ENCODE peak calls at places on chromosomes 7 and 10, in six cellular contexts. L is neuronal stem cell, M is left ventricle myocardium inferior, Y is ovary, S is cardiac muscle cell, E is mesenchymal stem cell. U is an unnamed sample. For H3K9me3, the result is how much of the 10 kb centered on the place peaks cover.

GRCh38 chr10:126373137-126373536 is 15.1 kb downstream of the ADAM12 start:
- DNase-seq in Y (peak), M (no peak), L (no peak), E (no peak), S (no peak), U (peak)

GRCh38 chr7:103752995-103753394 is 236.5 kb downstream of the RELN start:
- DNase-seq in E (no peak), L (no peak), S (no peak), M (no peak), Y (no peak), U (no peak)

GRCh38 chr7:127803626-127804025 is 151.6 kb downstream of the SND1 start:
- DNase-seq in M (no peak), L (no peak), S (no peak), Y (no peak), E (no peak), U (no peak)

GRCh38 chr10:45154481-45154880 is 153.8 kb downstream of the ZNF22 start:
- DNase-seq in M (no peak), S (no peak), Y (no peak), L (no peak), E (no peak), U (no peak)

GRCh38 chr7:22665816-22666375 is 61.1 kb upstream of the IL6 start:
- DNase-seq in M (no peak), L (no peak), S (no peak), E (no peak), Y (no peak), U (no peak)

GRCh38 chr7:27802977-27803376 is 63.0 kb downstream of the TAX1BP1 start:
- DNase-seq in S (no peak), M (no peak), L (no peak), E (no peak), Y (no peak), U (no peak)

GRCh38 chr10:29613791-29614190 is 21.0 kb downstream of the SVIL start:
- DNase-seq in E (no peak), L (no peak), S (no peak), M (no peak), Y (no peak), U (no peak)

GRCh38 chr7:138979988-138980574 is 1.1 kb downstream of the KIAA1549 start:
- DNase-seq in M (no peak), S (peak), E (peak), L (no peak), Y (no peak), U (no peak)

GRCh38 chr10:58237014-58237830 is 30.5 kb downstream of the IPMK start:
- DNase-seq in Y (no peak), L (no peak), S (no peak), E (peak), M (no peak), U (no peak)

GRCh38 chr10:87585565-87586514 is 73.8 kb upstream of the PAPSS2 start:
- DNase-seq in M (no peak), L (no peak), Y (no peak), E (peak), S (peak), U (peak)

GRCh38 chr7:98167653-98168052 is 43.6 kb upstream of the BHLHA15 start:
- DNase-seq in Y (no peak), S (no peak), E (no peak), L (no peak), M (no peak), U (no peak)

GRCh38 chr10:22027666-22028238 is 24.2 kb upstream of the DNAJC1 start:
- DNase-seq in Y (no peak), S (no peak), E (no peak), L (no peak), M (no peak), U (no peak)

DNA sequence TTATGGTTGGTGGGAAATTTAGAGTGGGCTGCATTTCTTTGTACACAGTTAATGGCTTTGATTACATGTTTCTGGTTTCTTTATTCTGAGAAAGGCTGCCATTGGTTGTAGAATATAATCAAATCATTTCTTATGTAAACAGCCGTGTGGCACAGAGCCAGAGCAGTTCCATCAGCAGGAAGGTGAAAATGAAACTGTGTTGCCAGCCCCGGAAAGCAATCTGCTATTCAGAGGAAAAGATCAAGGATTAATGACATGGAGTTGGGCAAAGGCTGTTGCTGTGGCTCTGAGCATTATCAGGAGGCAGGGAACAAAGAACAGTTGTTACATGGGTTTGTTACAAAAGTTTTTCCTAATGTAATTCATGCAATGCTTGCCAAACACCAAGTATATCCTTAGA is 74.2 kb upstream of the ZNF716 start:
- DNase-seq in L (no peak), Y (no peak), E (no peak), S (no peak), M (no peak), U (no peak)
- H3K9me3 ChIP-seq in L (under half), Y (under half), E (under half), S (under half), M (under half), U (under half)

GRCh38 chr10:1531883-1532597 is 205.3 kb downstream of the ADARB2 start:
- DNase-seq in Y (no peak), L (no peak), M (no peak), S (no peak), E (no peak), U (no peak)

GRCh38 chr10:1532636-1533035 is 204.7 kb downstream of the ADARB2 start:
- DNase-seq in M (no peak), E (no peak), Y (no peak), S (no peak), L (no peak), U (no peak)

GRCh38 chr10:1536341-1536740 is 201.0 kb downstream of the ADARB2 start:
- DNase-seq in L (no peak), M (no peak), S (no peak), Y (no peak), E (no peak), U (peak)

GRCh38 chr10:1535337-1535957 is 201.9 kb downstream of the ADARB2 start:
- DNase-seq in Y (no peak), M (no peak), S (no peak), E (no peak), L (no peak), U (peak)

DNA sequence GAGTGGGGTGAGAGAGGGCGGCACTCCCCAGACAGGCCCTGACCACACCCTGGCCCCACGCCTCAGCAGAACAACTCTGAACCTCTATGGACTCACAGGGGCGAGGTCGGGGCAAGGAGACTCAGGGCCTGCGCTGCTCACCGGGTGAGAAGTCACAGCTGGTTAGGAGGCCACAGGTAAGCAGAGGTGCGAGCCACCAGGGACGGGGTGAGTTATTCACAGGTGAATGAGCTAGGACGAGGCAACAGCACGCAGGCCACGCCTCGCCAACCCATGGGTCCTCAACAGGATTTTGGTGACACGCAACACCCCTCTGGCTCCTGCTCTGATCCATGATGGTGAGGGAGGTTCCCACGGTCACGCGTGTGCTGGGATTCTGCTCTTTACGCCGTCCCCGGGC is 202.5 kb downstream of the ADARB2 start:
- DNase-seq in S (no peak), E (no peak), Y (no peak), M (no peak), L (no peak), U (no peak)
- H3K9me3 ChIP-seq in S (under half), E (under half), Y (under half), M (under half), L (under half), U (under half)

DNA sequence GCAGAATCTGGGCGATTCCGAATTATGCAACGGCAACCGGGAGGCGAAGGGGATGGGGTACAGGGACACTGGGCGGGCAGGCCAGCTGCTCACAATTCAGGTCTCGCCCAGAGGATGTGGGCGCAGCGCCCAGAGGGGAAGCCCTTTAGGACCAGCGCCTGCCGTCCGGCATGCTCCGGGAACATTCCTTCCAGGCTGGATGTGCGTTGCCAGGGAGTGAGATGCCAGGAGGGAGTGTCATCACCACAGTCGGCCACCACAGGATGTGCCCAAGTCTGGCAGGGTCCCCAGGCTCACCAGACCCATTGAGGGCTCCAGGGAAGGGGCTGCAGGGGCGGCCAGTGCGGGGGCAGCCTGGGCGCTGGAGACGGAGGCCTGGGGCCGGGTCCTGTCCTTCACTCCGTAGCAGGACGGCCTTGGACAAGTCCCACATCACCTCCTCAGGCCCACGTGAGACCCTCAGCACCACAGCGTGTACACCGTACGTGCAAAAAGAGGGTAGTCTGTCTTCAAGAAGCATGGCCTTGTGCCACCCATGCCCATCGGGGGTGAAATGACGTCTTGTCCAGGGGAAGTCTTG is 63.9 kb downstream of the FOXL3 start:
- DNase-seq in Y (no peak), E (no peak), S (no peak), M (peak), L (no peak), U (no peak)
- H3K9me3 ChIP-seq in Y (under half), E (under half), S (under half), M (under half), L (under half), U (under half)

GRCh38 chr10:101258179-101258885 is 29.1 kb upstream of the LBX1 start:
- DNase-seq in M (no peak), Y (no peak), S (no peak), L (no peak), E (no peak), U (no peak)
- H3K9me3 ChIP-seq in M (under half), Y (under half), S (under half), L (under half), E (under half), U (under half)

GRCh38 chr7:157612009-157612663 is 275.3 kb downstream of the DNAJB6 start:
- DNase-seq in M (no peak), S (no peak), E (no peak), L (no peak), Y (no peak), U (no peak)
- H3K9me3 ChIP-seq in M (under half), S (under half), E (under half), L (under half), Y (under half), U (under half)

DNA sequence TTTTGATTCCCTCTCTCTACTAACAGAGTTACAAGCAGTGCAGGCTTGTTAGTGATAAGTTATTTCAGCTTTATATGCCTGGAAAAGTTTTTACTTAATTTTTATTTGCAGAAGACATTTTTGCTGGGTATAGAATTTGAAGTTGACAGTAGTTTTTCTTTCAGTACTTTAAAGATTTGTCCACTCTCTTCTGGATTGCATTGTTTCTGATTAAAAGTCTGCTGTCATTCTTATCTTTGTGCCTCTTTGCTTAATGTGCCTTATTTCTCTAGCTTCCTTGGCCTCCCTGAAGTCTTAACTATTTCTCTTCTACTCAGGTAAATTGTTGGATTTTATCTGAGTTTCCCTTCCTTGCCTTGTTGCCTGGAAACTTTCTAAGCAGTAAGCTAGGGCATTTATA is 36.2 kb downstream of the PLCE1 start:
- DNase-seq in M (no peak), S (no peak), L (no peak), E (no peak), Y (no peak), U (no peak)
- H3K9me3 ChIP-seq in M (half or more), S (under half), L (under half), E (half or more), Y (under half), U (under half)

DNA sequence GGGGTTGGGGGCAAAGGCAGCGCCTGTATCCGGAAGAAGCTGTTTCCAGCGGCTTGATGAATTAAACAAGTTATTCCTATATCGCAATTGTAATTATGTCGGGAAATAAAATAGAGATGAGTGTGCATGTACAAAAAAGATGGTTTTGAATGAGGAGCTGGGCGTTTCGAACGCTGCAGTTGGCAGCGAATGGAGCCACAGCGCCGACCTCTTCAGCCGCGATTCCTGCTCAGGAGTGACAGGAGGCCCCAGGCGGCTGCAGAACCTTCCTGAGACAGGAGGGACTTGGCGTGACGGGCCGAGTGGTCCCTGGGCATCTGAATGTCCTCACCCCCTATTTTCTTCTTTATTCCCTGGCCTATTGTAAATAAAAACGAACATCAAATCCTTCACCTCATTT is 184.9 kb downstream of the DNAJB6 start:
- DNase-seq in L (no peak), M (no peak), Y (peak), E (no peak), S (no peak), U (no peak)
- H3K9me3 ChIP-seq in L (under half), M (under half), Y (under half), E (under half), S (under half), U (under half)